ENCODE peak calls at places on chromosome 1, in five cellular contexts. X, A, I, L and H are unnamed samples.

GRCh38 chr1:28313710-28314510 is 14.9 kb upstream of the MED18 start:
- DNase-seq in A (no peak), X (peak), I (no peak), L (no peak), H (no peak)

GRCh38 chr1:68197891-68198290 is 34.4 kb downstream of the WLS start:
- DNase-seq in I (no peak), L (no peak), A (no peak), X (peak), H (no peak)

GRCh38 chr1:197958438-197958837 is 41.3 kb downstream of the LHX9 start:
- DNase-seq in X (no peak), A (no peak), L (no peak), I (no peak), H (no peak)

GRCh38 chr1:207890136-207890738 is 20.7 kb downstream of the CD34 start:
- DNase-seq in I (no peak), X (peak), L (no peak), A (no peak), H (no peak)

GRCh38 chr1:178532392-178532791 is 19.5 kb downstream of the TEX35 start:
- DNase-seq in L (peak), X (peak), A (peak), I (peak), H (no peak)

GRCh38 chr1:201754353-201754752 is 74.6 kb upstream of the IPO9 start:
- DNase-seq in X (no peak), I (no peak), L (no peak), A (no peak), H (no peak)

GRCh38 chr1:222815367-222815765 is 527 bp downstream of the DISP1 start:
- DNase-seq in I (peak), A (no peak), X (peak), L (no peak), H (no peak)

GRCh38 chr1:79575424-79575823 is 568.9 kb upstream of the ADGRL4 start:
- DNase-seq in A (no peak), L (no peak), I (no peak), X (no peak), H (no peak)

GRCh38 chr1:8984203-8984602 is 38.5 kb downstream of the CA6 start:
- DNase-seq in X (no peak), A (no peak), L (no peak), I (no peak), H (no peak)

GRCh38 chr1:19676438-19676922 is 11.8 kb downstream of the HTR6 start:
- DNase-seq in I (peak), A (no peak), L (no peak), X (peak), H (no peak)

GRCh38 chr1:154431586-154432373 is 26.6 kb downstream of the IL6R start:
- DNase-seq in I (no peak), X (peak), A (no peak), L (no peak), H (no peak)

GRCh38 chr1:60867782-60868181 is 214.6 kb upstream of the NFIA start:
- DNase-seq in X (no peak), L (no peak), A (no peak), I (no peak), H (no peak)

GRCh38 chr1:205396972-205397616 is 24.8 kb downstream of the LEMD1 start:
- DNase-seq in L (no peak), A (peak), I (no peak), X (peak), H (no peak)

DNA sequence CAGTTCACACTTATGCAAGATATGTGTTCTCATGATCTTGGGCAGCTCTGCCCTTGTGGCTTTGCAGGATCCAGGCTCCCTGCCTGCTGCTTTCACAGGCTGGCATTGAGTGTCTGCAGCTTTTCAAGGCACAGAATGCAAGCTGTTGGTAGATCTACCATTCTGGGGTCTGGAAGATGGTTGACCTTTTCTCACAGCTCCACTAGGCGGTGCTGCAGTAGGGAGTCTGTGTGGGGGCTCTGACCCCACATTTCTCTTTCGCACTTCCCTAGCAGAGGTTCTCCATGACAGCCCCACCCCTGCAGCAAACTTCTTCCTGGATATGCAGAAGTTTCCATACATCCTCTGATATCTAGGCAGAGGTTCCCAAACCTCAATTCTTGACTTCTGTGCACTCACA is 500.5 kb downstream of the BRINP3 start:
- DNase-seq in I (no peak), L (no peak), X (no peak), A (no peak), H (no peak)
- TF ChIP-seq CTCF in I (no peak), L (no peak), X (no peak), A (no peak), H (peak)

DNA sequence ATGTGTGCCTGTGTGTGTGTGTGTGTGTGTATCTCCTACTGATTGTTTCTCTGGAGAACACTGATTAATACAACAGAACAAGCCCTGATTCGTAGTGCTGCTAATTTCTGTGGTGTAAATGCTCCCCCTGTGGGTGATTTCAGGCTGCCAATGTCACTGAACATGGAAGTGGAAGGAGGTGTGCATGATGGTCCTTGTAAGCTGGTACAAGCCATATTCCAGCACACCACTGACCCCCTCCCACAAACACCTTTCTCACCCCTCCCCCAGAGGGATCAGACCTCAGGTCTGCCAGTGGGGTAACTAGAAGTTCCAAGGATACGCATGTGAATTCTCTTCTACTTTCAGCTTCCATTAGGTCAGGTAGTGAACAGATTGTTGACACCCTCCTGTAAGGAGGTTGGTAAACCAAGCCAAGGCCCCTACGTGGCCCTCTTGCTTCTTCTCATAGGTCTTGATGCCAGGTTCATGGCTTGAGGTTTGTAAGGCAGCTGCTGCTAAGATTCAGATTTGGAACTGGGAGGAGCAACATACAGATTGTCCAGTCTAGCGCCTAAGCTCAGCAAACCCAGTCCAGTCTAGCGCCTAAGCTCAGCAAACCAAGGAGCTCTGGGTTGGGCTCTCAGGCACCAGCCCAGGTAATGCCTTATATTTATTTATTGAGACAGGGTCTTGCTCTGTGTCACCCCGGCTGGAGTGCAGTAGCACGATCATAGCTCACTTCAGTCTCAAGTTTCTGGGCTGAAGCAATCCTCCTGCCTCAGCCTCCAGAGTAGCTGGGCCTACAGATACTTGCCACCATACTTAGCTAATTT is 38.7 kb downstream of the DHCR24 start:
- DNase-seq in A (no peak), L (no peak), X (no peak), I (no peak), H (no peak)
- TF ChIP-seq CTCF in A (no peak), L (no peak), X (no peak), I (no peak), H (no peak)

GRCh38 chr1:24742090-24742938 is 2.9 kb upstream of the CLIC4 start:
- DNase-seq in L (no peak), I (no peak), A (peak), X (peak), H (no peak)

GRCh38 chr1:24748191-24749121 is 3.2 kb downstream of the CLIC4 start:
- DNase-seq in I (no peak), X (no peak), L (no peak), A (peak), H (no peak)

GRCh38 chr1:24745711-24746582 is 700 bp downstream of the CLIC4 start:
- DNase-seq in I (no peak), X (peak), L (no peak), A (peak), H (no peak)

GRCh38 chr1:24743404-24744211 is 1.6 kb upstream of the CLIC4 start:
- DNase-seq in L (no peak), X (peak), I (no peak), A (peak), H (no peak)

DNA sequence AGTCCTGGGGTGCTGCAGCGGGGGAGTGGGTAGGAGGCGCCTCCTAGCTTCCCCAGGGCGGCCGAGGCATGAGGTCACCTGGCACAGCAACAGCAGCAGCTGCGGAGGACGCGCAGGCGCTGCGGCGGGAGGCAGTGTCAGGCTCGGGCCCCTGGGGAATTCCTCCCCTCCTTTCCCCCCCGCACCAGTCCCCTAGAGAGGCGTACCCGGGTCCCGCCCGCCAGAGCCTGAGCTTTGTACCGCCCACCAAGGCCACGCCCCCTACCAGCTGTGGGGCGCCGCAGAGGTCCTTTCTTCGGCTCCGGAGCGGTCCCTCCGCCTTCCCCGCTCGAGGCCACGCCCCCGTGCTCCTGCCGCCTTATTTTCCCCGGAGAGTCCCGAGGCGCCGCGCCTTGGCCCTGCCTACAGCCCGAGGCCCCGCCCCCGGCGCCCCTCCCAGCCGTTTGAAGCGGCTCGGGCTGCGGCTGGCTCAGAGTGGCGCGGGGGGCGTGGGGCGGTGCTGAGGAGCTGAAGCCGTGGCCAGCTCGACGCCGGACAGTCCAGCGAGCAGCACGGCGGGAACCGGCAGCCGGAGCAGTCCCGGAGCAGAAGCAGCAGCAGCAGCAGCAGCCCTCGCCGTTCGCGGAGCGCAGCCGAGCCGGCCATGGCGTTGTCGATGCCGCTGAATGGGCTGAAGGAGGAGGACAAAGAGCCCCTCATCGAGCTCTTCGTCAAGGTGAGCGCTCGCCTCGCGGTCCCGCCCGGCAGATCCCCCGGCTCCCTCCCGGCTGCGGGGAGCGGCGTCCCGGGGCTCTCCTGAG is at the start of gene CLIC4:
- DNase-seq in L (peak), X (peak), A (peak), I (peak), H (peak)
- TF ChIP-seq CTCF in L (no peak), X (peak), A (peak), I (no peak), H (peak)

DNA sequence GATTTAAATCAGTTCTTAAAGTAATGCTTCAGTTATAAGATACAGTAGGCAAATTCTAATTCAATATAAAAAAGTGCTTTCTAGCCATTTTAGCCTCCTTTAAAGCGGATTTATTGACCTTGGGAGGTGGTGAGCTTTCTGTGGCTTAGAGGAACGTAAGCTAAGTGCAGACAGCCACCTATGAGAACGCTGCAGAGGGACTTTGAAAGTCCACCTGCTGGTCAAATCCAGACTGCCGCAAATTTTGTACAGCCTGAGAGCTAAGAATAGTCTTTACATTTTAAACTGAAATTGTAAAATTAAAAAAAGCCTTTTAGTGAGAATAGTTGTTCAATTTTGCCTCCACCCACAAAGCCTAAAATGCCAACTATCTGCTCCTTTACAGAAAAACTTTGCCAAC is 67.0 kb upstream of the SSX2IP start:
- DNase-seq in X (no peak), A (no peak), I (no peak), L (no peak), H (no peak)
- TF ChIP-seq CTCF in X (no peak), A (peak), I (no peak), L (peak), H (no peak)

GRCh38 chr1:48560114-48560513 is 88.1 kb upstream of the SPATA6 start:
- DNase-seq in X (no peak), A (no peak), L (no peak), I (no peak), H (no peak)

GRCh38 chr1:48566492-48566891 is 94.5 kb upstream of the SPATA6 start:
- DNase-seq in I (no peak), X (no peak), A (no peak), L (no peak), H (no peak)

GRCh38 chr1:48556161-48556850 is 84.3 kb upstream of the SPATA6 start:
- DNase-seq in X (peak), I (no peak), L (no peak), A (no peak), H (no peak)

GRCh38 chr1:48560577-48560976 is 88.6 kb upstream of the SPATA6 start:
- DNase-seq in L (no peak), A (no peak), X (no peak), I (no peak), H (no peak)

GRCh38 chr1:48561444-48561843 is 89.4 kb upstream of the SPATA6 start:
- DNase-seq in X (no peak), L (no peak), A (no peak), I (no peak), H (no peak)
- TF ChIP-seq CTCF in X (no peak), L (no peak), A (no peak), I (no peak), H (no peak)